ENCODE peak calls at places on chromosomes 1 and 21, in four cellular contexts. F is GM12878, B is HepG2, A is K562. P is an unnamed sample.

GRCh38 chr21:45545691-45546531 is 3.7 kb upstream of the SLC19A1 start:
- DNase-seq in A (no peak), B (no peak), F (no peak), P (no peak)

GRCh38 chr1:224223819-224224714 is 41.0 kb downstream of the DEGS1 start:
- DNase-seq in F (no peak), A (no peak), B (no peak), P (no peak)

GRCh38 chr1:935751-936231 is 12.1 kb downstream of the SAMD11 start:
- DNase-seq in F (no peak), A (peak), B (no peak), P (peak)

GRCh38 chr1:223714421-223714724 is 2.0 kb downstream of the CAPN2 start:
- DNase-seq in F (no peak), B (no peak), A (no peak), P (no peak)

GRCh38 chr1:115239148-115239820 is 98.8 kb downstream of the NGF start:
- DNase-seq in F (no peak), B (no peak), A (no peak), P (no peak)

GRCh38 chr1:112703706-112704105 is 3.2 kb downstream of the RHOC start:
- DNase-seq in A (no peak), F (no peak), B (no peak), P (no peak)

GRCh38 chr1:228304766-228305395 is 97.0 kb downstream of the OBSCN start:
- DNase-seq in B (no peak), F (no peak), A (no peak), P (no peak)

GRCh38 chr1:192575499-192576189 is at the start of gene RGS1:
- DNase-seq in B (no peak), F (peak), A (no peak), P (no peak)

GRCh38 chr1:233473549-233474204 is 140.2 kb upstream of the KCNK1 start:
- DNase-seq in A (no peak), B (no peak), F (no peak), P (no peak)

GRCh38 chr1:93447481-93448291 is at the start of gene FNBP1L:
- DNase-seq in A (peak), F (no peak), B (peak), P (peak)

GRCh38 chr1:24939040-24939439 is 9.0 kb upstream of the RUNX3 start:
- DNase-seq in A (no peak), F (no peak), B (no peak), P (no peak)

GRCh38 chr1:201546093-201546492 is 7.2 kb downstream of the NAV1 start:
- DNase-seq in B (no peak), A (no peak), F (peak), P (no peak)

GRCh38 chr1:175410560-175410959 is 218.0 kb upstream of the KIAA0040 start:
- DNase-seq in F (no peak), A (no peak), B (no peak), P (no peak)

GRCh38 chr1:72915581-72915980 is 633.2 kb upstream of the NEGR1 start:
- DNase-seq in B (no peak), A (no peak), F (no peak), P (no peak)

GRCh38 chr1:1919304-1920056 is 401 bp upstream of the TMEM52 start:
- DNase-seq in B (peak), A (peak), F (peak), P (peak)

GRCh38 chr1:40384413-40384762 is 10.9 kb downstream of the SMAP2 start:
- DNase-seq in A (no peak), F (no peak), B (peak), P (no peak)

GRCh38 chr1:42886800-42887199 is 40.4 kb downstream of the ZNF691 start:
- DNase-seq in A (no peak), F (no peak), B (no peak), P (no peak)

GRCh38 chr1:37919277-37919676 is 27.6 kb downstream of the INPP5B start:
- DNase-seq in F (no peak), B (peak), A (peak), P (peak)

GRCh38 chr1:11655263-11656079 is 794 bp downstream of the FBXO44 start:
- DNase-seq in F (no peak), A (no peak), B (no peak), P (no peak)

GRCh38 chr1:46411601-46412341 is 17.7 kb downstream of the FAAH start:
- DNase-seq in A (peak), F (no peak), B (no peak), P (peak)

GRCh38 chr1:178362784-178363183 is 134.0 kb downstream of the CLEC20A start:
- DNase-seq in F (no peak), B (no peak), A (no peak), P (no peak)

GRCh38 chr1:62561306-62561705 is 36.0 kb upstream of the ANGPTL3 start:
- DNase-seq in F (no peak), A (no peak), B (no peak), P (no peak)

GRCh38 chr1:97163591-97164275 is 442.1 kb downstream of the PTBP2 start:
- DNase-seq in B (no peak), A (no peak), F (peak), P (no peak)

GRCh38 chr1:97159342-97159741 is 437.8 kb downstream of the PTBP2 start:
- DNase-seq in A (no peak), B (no peak), F (no peak), P (no peak)

GRCh38 chr1:97160796-97161195 is 439.2 kb downstream of the PTBP2 start:
- DNase-seq in B (no peak), F (no peak), A (no peak), P (no peak)

GRCh38 chr1:97158704-97159103 is 437.1 kb downstream of the PTBP2 start:
- DNase-seq in A (no peak), F (no peak), B (no peak), P (no peak)

DNA sequence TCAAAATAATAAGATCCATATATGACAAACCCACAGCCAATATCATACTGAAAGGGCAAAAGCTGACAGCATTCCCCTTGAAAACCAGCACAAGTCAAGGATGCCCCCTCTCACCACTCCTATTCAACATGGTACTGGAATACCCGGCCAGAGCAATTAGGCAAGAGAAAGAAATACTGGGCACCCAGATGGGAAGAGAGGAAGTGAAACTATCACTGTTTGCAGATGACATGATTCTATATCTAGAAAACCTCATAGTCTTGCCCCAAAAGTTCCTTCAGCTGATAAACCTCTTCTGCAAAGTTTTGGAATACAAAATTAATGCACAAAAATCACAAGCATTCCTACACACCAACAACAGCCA is 442.7 kb downstream of the PTBP2 start:
- DNase-seq in B (no peak), F (no peak), A (no peak), P (no peak)
- TF ChIP-seq TARDBP in B (no peak), F (no peak), A (no peak), P (no peak)

DNA sequence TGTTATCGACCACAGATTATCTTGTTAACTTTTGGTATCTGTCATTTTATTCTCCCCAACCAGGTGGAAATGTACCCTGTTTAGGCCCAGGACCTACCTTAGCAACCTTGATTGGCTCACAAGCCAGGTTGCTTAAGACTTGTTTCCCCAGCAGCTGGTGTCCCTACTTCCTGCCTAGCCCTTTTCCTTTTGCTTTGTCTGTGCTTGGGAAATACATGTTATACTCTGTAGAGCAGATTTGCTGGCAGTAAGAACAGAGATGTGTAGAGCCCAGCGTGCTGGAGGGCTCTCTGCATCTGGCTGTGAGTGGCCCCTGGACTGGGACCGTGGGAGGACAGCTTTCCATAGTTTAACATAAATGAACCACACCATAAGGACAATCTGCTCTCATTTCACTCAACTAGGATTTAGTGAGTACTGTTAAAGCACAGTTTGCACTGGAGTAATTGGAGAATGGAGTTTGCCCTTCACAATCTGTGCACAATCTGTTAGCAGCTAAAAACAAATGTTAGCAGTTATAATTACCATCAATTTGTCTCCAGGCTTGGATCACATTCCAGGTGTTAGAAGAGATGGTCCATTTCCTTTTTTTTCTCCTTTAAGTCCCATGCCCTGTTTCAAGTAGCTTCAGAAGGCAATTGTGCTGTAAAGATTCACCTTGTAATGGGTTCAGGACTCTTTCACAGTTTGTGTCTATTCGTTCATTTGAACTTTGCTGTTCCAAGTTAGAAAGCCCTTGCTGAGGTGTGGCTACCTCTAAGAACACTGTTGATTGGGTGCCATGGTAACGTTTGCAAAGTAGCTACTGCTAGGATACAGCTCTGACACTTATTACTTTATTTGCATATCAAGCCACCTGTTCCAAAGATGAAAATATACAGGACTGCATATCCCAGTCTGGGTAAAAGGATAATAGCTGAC is at the start of gene APOBEC4:
- DNase-seq in F (no peak), A (no peak), B (no peak), P (no peak)
- TF ChIP-seq TARDBP in F (no peak), A (no peak), B (no peak), P (no peak)

GRCh38 chr1:94819945-94820746 is at the start of gene SLC44A3:
- DNase-seq in B (peak), A (no peak), F (no peak), P (peak)
- TF ChIP-seq TARDBP in B (peak), A (no peak), F (no peak), P (no peak)

DNA sequence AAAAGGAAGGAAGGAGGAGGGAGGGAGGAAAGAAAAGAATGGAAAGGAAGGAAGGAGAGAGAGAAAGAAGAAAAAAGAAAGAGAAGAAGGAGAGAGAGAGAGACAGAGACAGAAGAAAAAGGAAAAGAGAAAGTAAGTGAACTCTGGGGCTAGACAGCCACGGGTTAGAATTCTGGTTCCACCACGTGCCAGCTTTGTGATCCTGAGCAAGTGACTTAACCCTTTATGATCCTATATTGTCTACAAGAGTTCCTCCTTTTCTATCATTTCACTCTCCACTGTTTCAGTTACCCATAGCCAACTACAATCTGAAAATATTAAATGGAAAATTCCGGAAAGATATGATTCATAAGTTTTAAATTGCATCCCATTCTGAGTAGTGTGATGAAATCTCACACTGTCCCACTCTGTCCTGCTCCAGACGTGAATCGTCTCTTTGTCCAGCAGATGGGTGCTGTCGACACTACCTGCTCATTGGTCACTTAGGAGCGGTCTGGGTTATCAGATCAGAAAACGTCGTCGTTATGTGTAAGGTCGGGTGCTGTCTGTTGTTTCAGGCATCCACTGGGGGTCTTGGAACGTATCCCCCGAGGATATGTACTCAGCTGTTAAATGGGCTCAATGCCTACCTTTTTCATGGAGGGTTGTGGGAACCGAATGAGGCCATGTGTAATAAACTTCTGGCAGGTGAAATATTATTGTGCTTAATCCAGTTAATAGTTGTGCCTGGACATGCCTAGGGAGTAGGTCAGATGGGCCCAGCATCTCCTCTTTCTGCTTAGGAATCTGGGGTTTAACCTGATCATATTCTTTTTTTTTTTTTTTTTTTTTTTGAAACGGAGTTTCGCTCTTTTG is 19.1 kb downstream of the TMEM51 start:
- DNase-seq in A (no peak), B (peak), F (no peak), P (no peak)
- TF ChIP-seq TARDBP in A (no peak), B (no peak), F (no peak), P (no peak)

GRCh38 chr1:247343801-247344200 is 12.1 kb upstream of the ZNF496 start:
- DNase-seq in A (no peak), F (no peak), B (no peak), P (no peak)
- TF ChIP-seq TARDBP in A (no peak), F (no peak), B (no peak), P (no peak)

DNA sequence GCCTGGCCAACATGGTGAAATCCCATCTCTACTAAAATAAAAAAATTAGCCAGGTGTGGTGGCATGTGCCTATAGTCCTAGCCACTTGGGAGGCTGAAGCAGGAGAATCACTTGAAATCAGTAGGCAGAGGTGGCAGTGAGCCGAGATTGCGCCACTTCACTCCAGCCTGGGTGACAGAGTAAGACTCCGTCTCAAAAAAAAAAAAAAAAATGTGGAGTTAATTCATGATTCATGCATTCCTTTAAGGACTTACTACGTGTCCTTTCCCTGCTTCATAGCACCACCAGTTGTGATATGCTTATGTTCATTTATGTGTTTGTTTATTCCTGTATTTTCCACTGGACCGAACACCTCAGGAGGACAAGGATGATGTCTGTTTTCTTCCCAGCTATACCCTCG is 12.7 kb upstream of the PRELP start:
- DNase-seq in F (no peak), B (no peak), A (no peak), P (no peak)
- TF ChIP-seq TARDBP in F (no peak), B (no peak), A (no peak), P (no peak)

GRCh38 chr1:64864018-64864945 is 102.1 kb downstream of the JAK1 start:
- DNase-seq in A (peak), F (peak), B (no peak), P (no peak)
- TF ChIP-seq TARDBP in A (peak), F (no peak), B (no peak), P (no peak)